ENCODE peak calls at places on chromosomes 12 and 14, in seven cellular contexts. Q is dorsolateral prefrontal cortex; Z is stimulated activated CD4-positive, alpha-beta T cell treated with anti-CD3 and anti-CD28 coated beads, Interleukin-1b, Interleukin-23, amount 100 ng/mL, for 48 hours; N is germinal center; H is epithelial cell of prostate; R is iPS-NIHi11; Y is AG10803. M is an unnamed sample.

GRCh38 chr14:99272669-99273024 is 650 bp upstream of the BCL11B start:
- DNase-seq in Q (no peak), H (no peak), Y (no peak), Z (no peak), N (no peak), R (no peak), M (peak; percentile 2)

GRCh38 chr14:100237735-100238418 is 1.1 kb upstream of the YY1 start:
- DNase-seq in Q (no peak), R (peak; percentile 62), H (no peak), N (no peak), Z (peak; percentile 60), Y (peak; percentile 38), M (peak; percentile 62)

GRCh38 chr12:94534761-94535613 is 75.3 kb upstream of the CEP83 start:
- DNase-seq in H (no peak), R (no peak), Y (no peak), Z (no peak), Q (no peak), N (no peak), M (no peak)

GRCh38 chr12:87704374-87704773 is 324.8 kb downstream of the C12orf50 start:
- DNase-seq in Z (no peak), N (no peak), Y (no peak), Q (no peak), H (peak; percentile 83), R (peak; percentile 23), M (no peak)

GRCh38 chr14:21525571-21525970 is 575 bp downstream of the SALL2 start:
- DNase-seq in Y (no peak), Z (no peak), H (no peak), Q (no peak), R (peak; percentile 54), N (no peak), M (no peak)

GRCh38 chr12:65728913-65729793 is 95.1 kb upstream of the HMGA2 start:
- DNase-seq in R (peak; percentile 70), N (no peak), Z (no peak), H (no peak), Y (peak; percentile 13), Q (no peak), M (peak; percentile 18)

GRCh38 chr12:55717397-55718007 is 1.7 kb downstream of the BLOC1S1 start:
- DNase-seq in H (no peak), Y (no peak), Z (peak; percentile 58), N (no peak), R (no peak), Q (no peak), M (no peak)

GRCh38 chr14:57754558-57754957 is 111.3 kb downstream of the SLC35F4 start:
- DNase-seq in Y (no peak), R (no peak), N (no peak), Z (no peak), H (no peak), Q (no peak), M (no peak)

GRCh38 chr12:30977537-30978349 is 51.2 kb downstream of the TSPAN11 start:
- DNase-seq in H (no peak), N (no peak), Z (no peak), R (no peak), Y (no peak), Q (no peak), M (no peak)

GRCh38 chr12:57170408-57170807 is 23.0 kb upstream of the LRP1-AS start:
- DNase-seq in Q (no peak), R (no peak), N (no peak), Z (no peak), Y (no peak), H (no peak), M (no peak)

GRCh38 chr14:39015964-39016577 is 87.0 kb downstream of the SEC23A start:
- DNase-seq in H (no peak), N (no peak), Y (peak; percentile 51), Q (no peak), R (no peak), Z (no peak), M (no peak)

GRCh38 chr12:120470150-120470817 is 736 bp upstream of the SRSF9 start:
- DNase-seq in Z (no peak), Q (no peak), R (no peak), H (no peak), Y (peak; percentile 16), N (peak; percentile 25), M (no peak)

GRCh38 chr12:109926488-109927210 is 26.6 kb downstream of the TCHP start:
- DNase-seq in R (no peak), Q (no peak), Z (no peak), H (no peak), N (no peak), Y (no peak), M (no peak)

GRCh38 chr12:104187446-104188155 is 28.0 kb upstream of the TXNRD1 start:
- DNase-seq in Y (no peak), H (no peak), Q (no peak), Z (no peak), R (no peak), N (no peak), M (no peak)

GRCh38 chr14:54135804-54136280 is 179.2 kb upstream of the BMP4 start:
- DNase-seq in H (no peak), Y (no peak), N (no peak), Z (no peak), R (no peak), Q (no peak), M (no peak)

GRCh38 chr12:121318121-121318520 is 21.6 kb upstream of the CAMKK2 start:
- DNase-seq in H (no peak), Z (no peak), Q (no peak), R (no peak), N (no peak), Y (no peak), M (no peak)

GRCh38 chr12:106267535-106267934 is 19.7 kb upstream of the CKAP4 start:
- DNase-seq in Q (no peak), Z (no peak), R (no peak), N (no peak), Y (no peak), H (no peak), M (no peak)

GRCh38 chr12:30515351-30515750 is 180.3 kb downstream of the IPO8 start:
- DNase-seq in H (no peak), Z (no peak), R (no peak), N (no peak), Y (no peak), Q (no peak), M (peak; percentile 33)

GRCh38 chr14:102683399-102684275 is 91.2 kb downstream of the RCOR1 start:
- DNase-seq in R (peak; percentile 31), Y (no peak), H (no peak), N (no peak), Q (no peak), Z (no peak), M (no peak)

GRCh38 chr12:107503129-107503850 is 182.3 kb upstream of the PWP1 start:
- DNase-seq in Y (no peak), R (no peak), Z (no peak), Q (no peak), H (no peak), N (no peak), M (no peak)

GRCh38 chr12:89179983-89180382 is 172.3 kb downstream of the DUSP6 start:
- DNase-seq in Y (peak; percentile 95), N (no peak), Z (no peak), R (no peak), H (peak; percentile 96), Q (no peak), M (peak; percentile 43)

GRCh38 chr12:29157486-29157946 is 8.4 kb downstream of the FAR2 start:
- DNase-seq in N (no peak), Y (peak; percentile 2), Z (no peak), Q (no peak), H (no peak), R (no peak), M (no peak)

GRCh38 chr12:92136883-92137582 is 8.6 kb downstream of the BTG1 start:
- DNase-seq in H (no peak), R (no peak), Q (no peak), N (no peak), Y (peak; percentile 86), Z (no peak), M (peak; percentile 39)

GRCh38 chr12:117058442-117059072 is 40.7 kb downstream of the TESC start:
- DNase-seq in H (no peak), Z (no peak), Y (no peak), Q (no peak), N (no peak), R (no peak), M (no peak)

GRCh38 chr12:14892726-14893442 is 7.2 kb upstream of the MGP start:
- DNase-seq in Z (no peak), R (no peak), Y (no peak), N (no peak), H (no peak), Q (peak; percentile 45), M (peak; percentile 18)

GRCh38 chr12:57755454-57756372 is 810 bp downstream of the MARCHF9 start:
- DNase-seq in H (no peak), Q (no peak), Z (no peak), Y (no peak), R (peak; percentile 49), N (peak; percentile 68), M (no peak)

GRCh38 chr14:51929920-51930682 is 59.2 kb upstream of the RTRAF start:
- DNase-seq in H (no peak), Y (no peak), R (no peak), Q (no peak), N (no peak), Z (no peak), M (no peak)

GRCh38 chr14:90396342-90397339 is at the start of gene CALM1:
- DNase-seq in R (peak; percentile 97), Q (peak; percentile 79), N (peak; percentile 92), Y (peak; percentile 97), H (peak; percentile 83), Z (peak; percentile 94), M (peak; percentile 91)

GRCh38 chr12:57001448-57001906 is 4.9 kb downstream of the ZBTB39 start:
- DNase-seq in Q (no peak), Z (peak; percentile 78), H (peak; percentile 12), R (peak; percentile 93), N (peak; percentile 74), Y (peak; percentile 46), M (peak; percentile 61)

GRCh38 chr14:96631621-96632362 is 129.6 kb downstream of the PAPOLA start:
- DNase-seq in R (peak; percentile 3), H (no peak), Y (no peak), Z (no peak), Q (peak; percentile 23), N (peak; percentile 1), M (no peak)

GRCh38 chr14:40394634-40395340 is 962.6 kb upstream of the FBXO33 start:
- DNase-seq in N (no peak), R (no peak), H (no peak), Y (no peak), Z (no peak), Q (no peak), M (no peak)

GRCh38 chr12:4148418-4149056 is 125.0 kb upstream of the CCND2 start:
- DNase-seq in N (peak; percentile 63), Y (no peak), Z (peak; percentile 59), H (no peak), R (no peak), Q (no peak), M (peak; percentile 36)